ENCODE peak calls at places on chromosomes 11 and 22, in ten cellular contexts. R is stomach, E is sigmoid colon, X is tibial nerve, I is H1, F is K562, W is ovary, J is esophagus muscularis mucosa, N is transverse colon, P is suprapubic skin. U is an unnamed sample.

GRCh38 chr22:49992921-49993648 is 19.5 kb downstream of the IL17REL start:
- DNase-seq in R (peak; percentile 80), E (peak; percentile 66), X (peak; percentile 13), I (peak; percentile 73), F (peak; percentile 49), W (peak; percentile 8), J (no peak), N (peak; percentile 83), P (peak; percentile 79), U (peak; percentile 44)

GRCh38 chr22:47539374-47539773 is 776.9 kb downstream of the TBC1D22A start:
- DNase-seq in R (no peak), E (no peak), X (no peak), I (no peak), F (no peak), W (no peak), J (peak; percentile 75), N (no peak), P (no peak), U (no peak)

GRCh38 chr22:22245256-22245909 is 797 bp downstream of the VPREB1 start:
- DNase-seq in R (no peak), E (no peak), X (no peak), I (no peak), F (no peak), W (no peak), J (peak; percentile 75), N (no peak), P (no peak), U (no peak)

GRCh38 chr11:2186669-2187266 is 15.2 kb upstream of the TH start:
- DNase-seq in R (peak; percentile 62), E (no peak), X (no peak), I (peak; percentile 69), F (peak; percentile 46), W (no peak), J (no peak), N (peak; percentile 31), P (no peak), U (peak; percentile 76)

GRCh38 chr11:19959210-19959609 is 201.1 kb downstream of the DBX1 start:
- DNase-seq in R (no peak), E (no peak), X (no peak), I (no peak), F (no peak), W (no peak), J (no peak), N (no peak), P (no peak), U (no peak)

GRCh38 chr11:92881940-92882339 is 87.5 kb upstream of the MTNR1B start:
- DNase-seq in R (no peak), E (no peak), X (no peak), I (no peak), F (no peak), W (no peak), J (no peak), N (no peak), P (no peak), U (no peak)

GRCh38 chr11:123054301-123055065 is 7.5 kb downstream of the HSPA8 start:
- DNase-seq in R (no peak), E (no peak), X (no peak), I (no peak), F (peak; percentile 53), W (no peak), J (no peak), N (no peak), P (no peak), U (peak; percentile 70)

GRCh38 chr22:24410110-24410856 is 17.1 kb upstream of the ADORA2A start:
- DNase-seq in R (peak; percentile 22), E (no peak), X (no peak), I (no peak), F (no peak), W (no peak), J (no peak), N (no peak), P (no peak), U (no peak)

GRCh38 chr11:8219257-8220021 is 44.2 kb downstream of the LMO1 start:
- DNase-seq in R (peak; percentile 64), E (no peak), X (no peak), I (peak; percentile 73), F (peak; percentile 72), W (no peak), J (no peak), N (peak; percentile 70), P (no peak), U (peak; percentile 79)

GRCh38 chr11:130340671-130341319 is 26.1 kb upstream of the ZBTB44 start:
- DNase-seq in R (no peak), E (no peak), X (no peak), I (no peak), F (no peak), W (no peak), J (no peak), N (no peak), P (no peak), U (no peak)

GRCh38 chr11:123187670-123188507 is 7.2 kb downstream of the CLMP start:
- DNase-seq in R (no peak), E (no peak), X (no peak), I (no peak), F (no peak), W (no peak), J (no peak), N (no peak), P (no peak), U (no peak)

GRCh38 chr22:44108806-44109385 is 71.8 kb upstream of the PARVG start:
- DNase-seq in R (no peak), E (peak; percentile 26), X (no peak), I (no peak), F (no peak), W (no peak), J (no peak), N (no peak), P (no peak), U (no peak)

GRCh38 chr11:37786214-37786755 is 1188.2 kb upstream of the RAG2 start:
- DNase-seq in R (no peak), E (no peak), X (no peak), I (no peak), F (no peak), W (no peak), J (no peak), N (no peak), P (no peak), U (no peak)

GRCh38 chr11:37788141-37788877 is 1190.3 kb upstream of the RAG2 start:
- DNase-seq in R (no peak), E (no peak), X (no peak), I (no peak), F (no peak), W (no peak), J (no peak), N (no peak), P (no peak), U (no peak)
- TF ChIP-seq EP300 in R (no peak), E (no peak), X (no peak), I (no peak), F (no peak), W (no peak), J (no peak), N (no peak), P (no peak), U (no peak)

DNA sequence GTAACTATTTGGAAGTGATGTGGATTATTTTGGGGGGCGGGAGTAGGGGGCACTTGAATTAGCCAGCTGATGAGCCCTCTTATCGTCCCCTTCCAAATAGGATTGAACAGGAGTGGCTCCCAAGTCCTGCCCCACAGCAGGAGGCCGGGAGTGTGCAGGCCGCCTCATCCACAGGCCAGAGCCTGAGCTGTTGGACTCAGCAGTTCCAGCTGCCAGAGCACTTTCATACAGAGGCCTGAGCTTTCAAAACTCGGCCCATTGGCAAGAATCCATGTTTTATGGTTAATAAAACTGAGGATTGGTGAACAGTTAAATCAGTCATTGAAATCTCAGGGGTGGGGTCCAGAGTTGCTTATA is 9.6 kb downstream of the FAM118A start:
- DNase-seq in R (no peak), E (peak; percentile 85), X (no peak), I (no peak), F (no peak), W (peak; percentile 51), J (no peak), N (no peak), P (no peak), U (no peak)
- TF ChIP-seq EP300 in R (no peak), E (no peak), X (no peak), I (no peak), F (no peak), W (no peak), J (no peak), N (no peak), P (no peak), U (no peak)

GRCh38 chr22:34993548-34993947 is 72.4 kb upstream of the ISX start:
- DNase-seq in R (no peak), E (no peak), X (no peak), I (no peak), F (no peak), W (no peak), J (no peak), N (no peak), P (no peak), U (no peak)
- TF ChIP-seq EP300 in R (no peak), E (no peak), X (no peak), I (no peak), F (no peak), W (no peak), J (no peak), N (no peak), P (no peak), U (no peak)

GRCh38 chr11:120528749-120529148 is 17.2 kb downstream of the GRIK4 start:
- DNase-seq in R (no peak), E (no peak), X (no peak), I (no peak), F (no peak), W (no peak), J (no peak), N (no peak), P (no peak), U (no peak)

GRCh38 chr11:120526241-120526640 is 14.7 kb downstream of the GRIK4 start:
- DNase-seq in R (no peak), E (no peak), X (no peak), I (no peak), F (no peak), W (no peak), J (no peak), N (no peak), P (no peak), U (no peak)

GRCh38 chr11:120525285-120526085 is 13.9 kb downstream of the GRIK4 start:
- DNase-seq in R (no peak), E (peak; percentile 44), X (no peak), I (no peak), F (no peak), W (no peak), J (no peak), N (peak; percentile 17), P (no peak), U (no peak)

GRCh38 chr11:120529214-120529613 is 17.7 kb downstream of the GRIK4 start:
- DNase-seq in R (no peak), E (no peak), X (no peak), I (no peak), F (no peak), W (no peak), J (no peak), N (no peak), P (no peak), U (no peak)

DNA sequence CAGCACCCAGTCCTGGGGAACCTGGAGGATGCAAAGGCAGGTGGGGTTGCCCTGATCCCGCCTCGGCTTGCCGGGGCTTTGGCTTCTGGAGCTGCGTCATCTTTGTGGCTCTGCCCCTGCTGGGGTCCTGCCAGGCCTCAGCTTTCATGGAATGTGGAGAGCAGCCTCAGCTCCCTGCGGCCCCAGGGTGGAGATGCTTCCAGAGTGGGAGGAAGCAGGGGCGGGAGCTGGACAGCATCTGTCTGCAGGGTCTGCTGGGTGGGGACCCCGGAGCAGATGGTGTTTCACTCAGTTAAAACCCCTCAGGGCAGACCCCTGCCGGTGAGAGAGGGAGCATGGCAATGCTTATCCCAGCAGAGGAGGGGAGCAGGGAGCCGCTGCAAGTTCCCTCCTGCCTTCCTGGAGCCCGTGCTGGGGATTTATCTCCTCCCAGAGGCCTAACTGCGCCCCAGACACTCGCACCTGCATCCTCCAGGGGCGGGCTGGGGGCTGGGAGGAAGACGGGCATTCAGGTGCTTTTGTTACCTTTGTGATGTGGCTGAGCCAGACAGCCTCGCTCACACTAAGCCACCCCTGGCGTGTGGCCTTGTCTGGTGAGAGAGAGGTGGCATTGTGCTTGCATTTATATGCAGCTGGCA is 15.7 kb downstream of the GRIK4 start:
- DNase-seq in R (no peak), E (no peak), X (no peak), I (peak; percentile 87), F (no peak), W (peak; percentile 75), J (no peak), N (no peak), P (no peak), U (no peak)
- TF ChIP-seq EP300 in R (no peak), E (no peak), X (no peak), I (no peak), F (no peak), W (no peak), J (no peak), N (no peak), P (no peak), U (no peak)